ENCODE peak calls at places on chromosome 2, in eight cellular contexts. Q is heart left ventricle, J is mucosa of descending colon, S is neural progenitor cell, C is Karpas-422, B is neuronal stem cell, N is psoas muscle, R is Caco-2. G is an unnamed sample.

GRCh38 chr2:241848761-241849615 is 9.7 kb downstream of the PDCD1 start:
- DNase-seq in J (peak; percentile 37), B (no peak), N (no peak), S (no peak), Q (no peak), R (no peak), C (no peak), G (no peak)

GRCh38 chr2:224284134-224284946 is 117.6 kb downstream of the FAM124B start:
- DNase-seq in S (peak; percentile 40), J (no peak), B (peak; percentile 30), C (peak; percentile 77), Q (no peak), N (no peak), R (peak; percentile 70), G (peak; percentile 43)

GRCh38 chr2:127324635-127325034 is 30.7 kb upstream of the ERCC3 start:
- DNase-seq in J (no peak), B (no peak), C (peak; percentile 72), R (peak; percentile 48), S (peak; percentile 15), Q (no peak), N (no peak), G (peak; percentile 8)

GRCh38 chr2:219278655-219279150 is 463 bp upstream of the DNAJB2 start:
- DNase-seq in R (no peak), N (no peak), S (no peak), B (no peak), Q (no peak), J (no peak), C (no peak), G (no peak)

GRCh38 chr2:224640694-224641093 is 55.5 kb upstream of the CUL3 start:
- DNase-seq in J (no peak), N (no peak), B (no peak), R (no peak), Q (no peak), S (no peak), C (no peak), G (no peak)

GRCh38 chr2:127790694-127791529 is 20.1 kb downstream of the WDR33 start:
- DNase-seq in B (no peak), C (no peak), R (no peak), S (no peak), Q (no peak), N (no peak), J (no peak), G (no peak)

GRCh38 chr2:67462741-67463496 is 65.8 kb downstream of the ETAA1 start:
- DNase-seq in Q (no peak), R (no peak), S (no peak), J (no peak), C (no peak), N (no peak), B (no peak), G (peak; percentile 72)

GRCh38 chr2:65278450-65279030 is 50.9 kb downstream of the ACTR2 start:
- DNase-seq in S (no peak), R (no peak), B (no peak), N (no peak), Q (peak; percentile 42), J (no peak), C (no peak), G (no peak)

GRCh38 chr2:105055613-105056012 is 17.7 kb downstream of the MRPS9 start:
- DNase-seq in B (no peak), J (no peak), Q (no peak), N (no peak), S (no peak), R (no peak), C (no peak), G (no peak)

GRCh38 chr2:3129867-3130266 is 247.8 kb downstream of the EIPR1 start:
- DNase-seq in R (no peak), C (no peak), J (no peak), Q (no peak), N (no peak), B (no peak), S (no peak), G (no peak)

GRCh38 chr2:69720404-69720803 is 21.5 kb upstream of the ANXA4 start:
- DNase-seq in J (no peak), Q (no peak), B (no peak), R (peak; percentile 32), C (peak; percentile 65), S (no peak), N (no peak), G (no peak)

GRCh38 chr2:218186876-218187649 is 20.3 kb upstream of the CXCR1 start:
- DNase-seq in Q (no peak), C (no peak), J (no peak), N (no peak), R (no peak), B (no peak), S (no peak), G (peak; percentile 31)

GRCh38 chr2:132701810-132702209 is 31.8 kb upstream of the LYPD1 start:
- DNase-seq in B (no peak), Q (no peak), N (no peak), R (no peak), C (no peak), J (no peak), S (no peak), G (peak; percentile 46)

GRCh38 chr2:66539452-66539851 is 104.5 kb downstream of the MEIS1 start:
- DNase-seq in J (no peak), N (no peak), B (no peak), S (no peak), Q (no peak), C (no peak), R (no peak), G (no peak)

GRCh38 chr2:236663671-236664101 is 94.1 kb downstream of the ACKR3 start:
- DNase-seq in C (no peak), J (no peak), R (no peak), Q (peak; percentile 61), N (peak; percentile 78), B (no peak), S (no peak), G (peak; percentile 76)

GRCh38 chr2:114661926-114662670 is 219.7 kb downstream of the DPP10 start:
- DNase-seq in B (no peak), C (no peak), R (no peak), J (peak; percentile 28), Q (peak; percentile 5), S (peak; percentile 38), N (peak; percentile 14), G (no peak)

GRCh38 chr2:120771556-120772208 is 36.0 kb downstream of the GLI2 start:
- DNase-seq in R (no peak), S (no peak), B (no peak), C (no peak), Q (peak; percentile 44), J (peak; percentile 67), N (peak; percentile 76), G (no peak)

GRCh38 chr2:226862623-226863022 is 26.8 kb downstream of the RHBDD1 start:
- DNase-seq in J (no peak), Q (no peak), C (no peak), B (no peak), R (no peak), N (no peak), S (no peak), G (no peak)

GRCh38 chr2:86280191-86280667 is 57.2 kb downstream of the REEP1 start:
- DNase-seq in S (no peak), Q (no peak), B (no peak), R (no peak), C (no peak), J (no peak), N (no peak), G (no peak)

GRCh38 chr2:21118302-21118920 is 5.4 kb upstream of the TDRD15 start:
- DNase-seq in Q (no peak), J (no peak), C (peak; percentile 65), R (peak; percentile 66), B (peak; percentile 14), S (peak; percentile 56), N (no peak), G (peak; percentile 11)

GRCh38 chr2:16508061-16508851 is 157.4 kb downstream of the CYRIA start:
- DNase-seq in S (peak; percentile 92), N (peak; percentile 41), Q (peak; percentile 11), R (peak; percentile 82), B (peak; percentile 69), C (no peak), J (peak; percentile 48), G (peak; percentile 3)

GRCh38 chr2:19614066-19614465 is 255.6 kb upstream of the OSR1 start:
- DNase-seq in R (no peak), N (no peak), J (no peak), C (no peak), B (no peak), S (no peak), Q (no peak), G (peak; percentile 77)
- H3K9me3 ChIP-seq in R (peaks cover 13% of the 10 kb centered on the region), N (peaks cover 11% of the 10 kb centered on the region), J (peaks cover 19% of the 10 kb centered on the region), C (no peaks in the 10 kb centered on the region), B (peaks cover 5% of the 10 kb centered on the region), S (peaks cover 3% of the 10 kb centered on the region), Q (no peaks in the 10 kb centered on the region), G (no peaks in the 10 kb centered on the region)

DNA sequence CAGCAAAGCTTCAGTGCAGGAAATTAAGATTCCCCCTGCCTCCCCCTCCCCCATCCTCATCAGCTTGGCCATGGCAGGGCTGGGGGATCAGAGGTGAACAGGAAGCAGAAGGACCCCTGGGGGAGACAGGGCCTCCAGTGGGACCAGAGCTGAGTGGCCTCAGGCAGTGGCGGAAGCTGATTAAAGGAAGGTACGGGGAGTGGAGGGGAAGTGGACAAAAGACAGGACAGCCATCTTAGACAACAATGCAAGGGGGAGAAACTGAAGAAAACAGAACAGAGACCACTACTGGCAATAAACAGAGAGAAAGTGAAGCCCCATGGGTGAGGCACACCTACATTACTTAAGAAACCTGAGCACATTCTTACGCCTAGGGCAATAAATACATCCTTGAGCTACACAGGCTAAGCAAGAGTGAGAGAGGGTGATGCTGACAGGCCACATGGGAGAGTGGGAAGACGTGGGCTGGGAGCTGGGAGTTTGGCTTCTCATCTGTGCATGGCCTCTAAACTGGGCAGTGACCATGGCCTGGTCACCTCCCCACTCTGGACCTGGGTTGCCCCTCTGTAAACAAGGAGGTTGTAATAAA is 59.6 kb downstream of the BCL11A start:
- DNase-seq in C (no peak), Q (no peak), J (no peak), S (no peak), R (no peak), N (no peak), B (no peak), G (no peak)
- H3K4me1 ChIP-seq in C (peaks cover 98% of the 10 kb centered on the region), Q (no peaks in the 10 kb centered on the region), J (peaks cover 7% of the 10 kb centered on the region), S (peaks cover 18% of the 10 kb centered on the region), R (peaks cover 15% of the 10 kb centered on the region), N (no peaks in the 10 kb centered on the region), B (no peaks in the 10 kb centered on the region), G (peaks cover 9% of the 10 kb centered on the region)

DNA sequence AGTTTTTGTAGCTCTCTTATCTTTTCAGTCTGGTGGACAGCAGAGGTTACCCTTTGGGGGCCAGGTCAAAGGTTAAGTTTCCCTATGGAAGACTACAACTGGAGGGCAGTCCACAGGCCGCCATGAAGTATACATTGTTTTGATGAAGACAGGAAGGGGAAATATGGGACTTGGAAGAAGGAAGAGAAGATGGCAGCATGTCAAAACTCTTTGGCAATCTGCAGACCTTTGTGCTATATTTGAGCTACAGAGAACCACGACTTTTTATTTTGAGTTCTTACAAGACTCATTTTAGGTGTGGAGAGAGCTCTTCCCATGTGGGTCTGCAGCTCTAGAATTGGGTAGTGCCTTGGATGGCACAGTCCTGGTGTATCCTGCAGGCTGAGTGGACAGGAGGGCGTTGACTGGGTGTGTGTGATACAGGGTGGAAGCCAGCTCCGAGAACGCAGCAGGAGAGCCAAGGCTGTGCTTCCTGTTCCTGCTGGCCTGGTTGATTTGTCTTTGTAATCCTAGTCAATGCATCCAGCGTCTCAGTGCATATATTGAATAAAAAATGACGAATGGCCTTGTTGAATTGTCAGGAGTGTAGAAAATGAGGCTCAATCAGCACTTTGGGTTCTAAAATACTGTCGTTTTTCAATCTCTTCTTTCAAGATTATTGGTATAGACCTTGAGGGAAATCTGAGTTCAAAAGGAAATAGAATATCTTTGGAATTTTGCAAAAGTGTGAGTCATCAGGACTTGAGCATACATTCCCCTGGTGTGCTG is 11.5 kb downstream of the ITGA6 start:
- DNase-seq in S (no peak), B (no peak), R (no peak), J (peak; percentile 63), N (no peak), C (no peak), Q (peak; percentile 32), G (peak; percentile 73)
- H3K4me3 ChIP-seq in S (no peak overlapping the region), B (no peak overlapping the region), R (no peak overlapping the region), J (no peak overlapping the region), N (no peak overlapping the region), C (no peak overlapping the region), Q (no peak overlapping the region), G (no peak overlapping the region)

GRCh38 chr2:144707927-144708326 is 188.0 kb upstream of the ZEB2 start:
- DNase-seq in B (no peak), J (no peak), S (no peak), C (no peak), Q (no peak), R (no peak), N (no peak), G (no peak)
- H3K9me3 ChIP-seq in B (no peaks in the 10 kb centered on the region), J (no peaks in the 10 kb centered on the region), S (no peaks in the 10 kb centered on the region), C (no peaks in the 10 kb centered on the region), Q (no peaks in the 10 kb centered on the region), R (no peaks in the 10 kb centered on the region), N (no peaks in the 10 kb centered on the region), G (no peaks in the 10 kb centered on the region)